ENCODE peak calls at places on chromosomes 12 and 14, in six cellular contexts. J is transverse colon, S is HCT116, I is stomach, P is A549, Q is K562. F is an unnamed sample.

GRCh38 chr12:50234347-50234746 is 49.0 kb downstream of the LIMA1 start:
- DNase-seq in J (peak), S (peak), I (peak), P (no peak), Q (peak), F (peak)

GRCh38 chr14:57244103-57244502 is 24.6 kb downstream of the EXOC5 start:
- DNase-seq in J (no peak), S (no peak), I (no peak), P (no peak), Q (no peak), F (no peak)

GRCh38 chr14:61026523-61026922 is 45.5 kb downstream of the SLC38A6 start:
- DNase-seq in J (no peak), S (no peak), I (no peak), P (no peak), Q (no peak), F (no peak)

GRCh38 chr12:53500119-53500775 is 836 bp upstream of the TARBP2 start:
- DNase-seq in J (peak), S (no peak), I (peak), P (no peak), Q (peak), F (peak)

GRCh38 chr12:115623764-115624334 is 653.6 kb downstream of the MED13L start:
- DNase-seq in J (no peak), S (no peak), I (no peak), P (no peak), Q (no peak), F (no peak)

GRCh38 chr14:105864651-105865265 is 338.4 kb downstream of the TMEM121 start:
- DNase-seq in J (no peak), S (no peak), I (peak), P (no peak), Q (no peak), F (peak)

GRCh38 chr14:68285421-68286179 is 466.0 kb downstream of the RAD51B start:
- DNase-seq in J (peak), S (no peak), I (no peak), P (no peak), Q (no peak), F (peak)

GRCh38 chr14:93219103-93219726 is 12.2 kb downstream of the UBR7 start:
- DNase-seq in J (peak), S (peak), I (peak), P (peak), Q (peak), F (peak)

GRCh38 chr12:95701275-95701674 is 89.3 kb downstream of the NTN4 start:
- DNase-seq in J (no peak), S (no peak), I (no peak), P (no peak), Q (no peak), F (no peak)

GRCh38 chr14:33347816-33348215 is 409.1 kb downstream of the NPAS3 start:
- DNase-seq in J (no peak), S (no peak), I (no peak), P (no peak), Q (no peak), F (no peak)

GRCh38 chr12:34393086-34393820 is 371.0 kb downstream of the ALG10 start:
- DNase-seq in J (no peak), S (no peak), I (peak), P (no peak), Q (no peak), F (no peak)

GRCh38 chr12:110270125-110270962 is 10.7 kb upstream of the ATP2A2 start:
- DNase-seq in J (no peak), S (no peak), I (peak), P (peak), Q (peak), F (no peak)

GRCh38 chr14:69285661-69286255 is 25.8 kb downstream of the GALNT16 start:
- DNase-seq in J (no peak), S (no peak), I (no peak), P (no peak), Q (no peak), F (no peak)

GRCh38 chr12:124599074-124599999 is 31.9 kb upstream of the NCOR2 start:
- DNase-seq in J (no peak), S (no peak), I (no peak), P (no peak), Q (no peak), F (peak)

GRCh38 chr12:22334696-22335290 is at the start of gene ST8SIA1:
- DNase-seq in J (peak), S (no peak), I (peak), P (peak), Q (no peak), F (no peak)

GRCh38 chr12:87981495-87981894 is 47.7 kb downstream of the C12orf50 start:
- DNase-seq in J (no peak), S (no peak), I (no peak), P (no peak), Q (no peak), F (no peak)

GRCh38 chr14:73208390-73208789 is 28.9 kb upstream of the PAPLN start:
- DNase-seq in J (no peak), S (peak), I (no peak), P (no peak), Q (peak), F (peak)

GRCh38 chr12:95470300-95470699 is 3.7 kb upstream of the METAP2 start:
- DNase-seq in J (no peak), S (peak), I (no peak), P (no peak), Q (no peak), F (no peak)

GRCh38 chr12:117803013-117803412 is 165.8 kb downstream of the KSR2 start:
- DNase-seq in J (peak), S (no peak), I (no peak), P (no peak), Q (no peak), F (no peak)

GRCh38 chr12:24950231-24950834 is 1.4 kb upstream of the BCAT1 start:
- DNase-seq in J (peak), S (no peak), I (no peak), P (no peak), Q (peak), F (no peak)

GRCh38 chr14:93112891-93113677 is 2.6 kb downstream of the ITPK1 start:
- DNase-seq in J (peak), S (peak), I (peak), P (peak), Q (peak), F (peak)

GRCh38 chr14:61451491-61451890 is 130.1 kb downstream of the PRKCH start:
- DNase-seq in J (no peak), S (no peak), I (no peak), P (no peak), Q (no peak), F (no peak)

GRCh38 chr12:6915023-6915788 is 826 bp downstream of the ENO2 start:
- DNase-seq in J (no peak), S (no peak), I (no peak), P (peak), Q (peak), F (no peak)

GRCh38 chr14:100679707-100680438 is 46.8 kb upstream of the DLK1 start:
- DNase-seq in J (no peak), S (no peak), I (no peak), P (no peak), Q (no peak), F (peak)
- TF ChIP-seq POLR2A in J (no peak), S (no peak), I (no peak), P (no peak), Q (no peak), F (no peak)

GRCh38 chr12:106790020-106790419 is 15.5 kb downstream of the RIC8B start:
- DNase-seq in J (no peak), S (no peak), I (no peak), P (no peak), Q (no peak), F (no peak)
- TF ChIP-seq CTCF in J (no peak), S (peak), I (no peak), P (peak), Q (no peak), F (no peak)

DNA sequence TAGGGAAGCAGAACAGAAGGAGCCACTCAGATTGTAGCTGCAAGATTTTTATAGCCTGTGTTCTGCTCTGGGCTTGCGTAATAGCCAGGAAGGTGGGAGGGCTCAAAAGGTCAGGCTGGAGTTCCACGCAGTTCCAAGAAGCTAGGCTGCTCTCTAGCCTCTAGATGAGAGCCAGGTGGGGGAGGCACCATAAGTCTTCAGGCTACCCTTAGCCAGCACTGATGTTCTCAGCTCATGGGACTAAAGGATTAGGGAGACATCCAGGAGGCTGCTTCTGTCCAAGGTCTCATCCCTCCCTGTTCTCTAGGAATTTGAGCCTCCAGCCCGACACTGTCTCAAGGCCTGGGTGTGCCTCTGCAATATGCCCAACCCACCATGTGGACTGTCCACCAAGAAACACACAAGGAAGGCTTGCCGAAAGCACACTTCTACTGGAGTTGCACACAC is 1.7 kb downstream of the LMBR1L start:
- DNase-seq in J (peak), S (no peak), I (no peak), P (no peak), Q (peak), F (peak)
- TF ChIP-seq POLR2A in J (peak), S (no peak), I (no peak), P (no peak), Q (no peak), F (no peak)

GRCh38 chr14:71665781-71666180 is 266.4 kb upstream of the RGS6 start:
- DNase-seq in J (no peak), S (no peak), I (no peak), P (no peak), Q (no peak), F (no peak)
- TF ChIP-seq CTCF in J (no peak), S (no peak), I (no peak), P (no peak), Q (no peak), F (no peak)

GRCh38 chr14:23323838-23324454 is 2.7 kb downstream of the PABPN1 start:
- DNase-seq in J (no peak), S (no peak), I (no peak), P (no peak), Q (no peak), F (no peak)

GRCh38 chr14:23324455-23324846 is 3.2 kb downstream of the PABPN1 start:
- DNase-seq in J (no peak), S (no peak), I (no peak), P (no peak), Q (no peak), F (no peak)

GRCh38 chr14:23326491-23327332 is 5.5 kb downstream of the PABPN1 start:
- DNase-seq in J (no peak), S (no peak), I (no peak), P (no peak), Q (no peak), F (no peak)

GRCh38 chr14:23324993-23325392 is 3.7 kb downstream of the PABPN1 start:
- DNase-seq in J (no peak), S (no peak), I (no peak), P (no peak), Q (no peak), F (no peak)

DNA sequence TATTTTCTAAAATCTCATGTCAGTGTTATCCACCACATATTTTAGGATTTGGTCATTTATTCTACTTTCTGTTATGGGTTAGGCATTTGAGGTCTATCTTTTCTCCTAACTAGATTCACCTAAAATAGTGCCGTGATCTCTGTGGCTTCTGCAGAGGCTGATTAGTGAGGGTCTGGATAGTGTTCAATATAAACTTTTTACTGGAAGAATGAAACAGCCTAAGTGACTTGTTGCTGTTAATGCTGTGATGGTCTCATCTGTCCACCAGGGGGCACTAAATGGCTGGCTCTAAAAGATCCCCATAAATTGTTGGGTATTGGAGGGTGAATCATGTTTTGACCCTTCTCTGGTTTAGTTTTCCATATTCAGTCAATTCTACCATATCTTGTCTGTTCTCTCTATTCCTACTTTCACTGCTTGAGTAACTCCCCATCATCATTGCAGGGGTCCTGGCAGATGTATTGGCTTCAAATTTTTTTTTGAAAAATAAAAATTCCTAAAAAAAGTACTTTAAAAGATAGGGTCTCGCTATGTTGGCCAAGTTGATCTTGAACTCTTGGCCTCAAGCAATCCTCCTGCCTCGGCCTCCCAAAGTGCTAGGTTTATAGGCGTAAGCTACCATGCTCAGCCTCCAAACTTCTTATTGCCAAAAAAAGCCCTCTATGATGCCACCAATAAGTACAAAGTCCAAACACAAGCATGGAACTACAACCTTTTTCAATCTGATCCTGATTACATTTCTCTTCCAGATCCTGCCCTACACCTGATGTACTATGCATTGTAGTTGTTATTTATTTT is 6.9 kb downstream of the PABPN1 start:
- DNase-seq in J (peak), S (peak), I (peak), P (peak), Q (peak), F (peak)
- TF ChIP-seq POLR2A in J (no peak), S (no peak), I (no peak), P (no peak), Q (no peak), F (no peak)

DNA sequence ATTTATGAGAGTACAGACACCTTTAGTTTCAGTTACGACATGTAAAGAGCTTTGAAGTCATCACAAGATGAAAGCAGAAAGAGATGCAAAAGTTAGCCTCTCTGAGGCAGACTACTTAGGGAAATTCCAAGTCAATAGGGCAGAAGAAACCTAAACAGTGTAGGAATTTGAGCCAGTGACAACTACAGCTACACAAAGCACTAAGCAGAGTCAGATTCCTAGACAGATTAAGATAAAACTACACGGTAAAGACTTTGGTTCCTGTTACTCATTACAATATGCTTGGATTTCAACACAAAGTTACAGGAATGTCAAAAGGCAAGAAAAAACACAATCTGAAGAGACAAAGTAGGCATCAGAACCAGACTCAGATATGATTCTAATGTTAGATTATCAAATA is 1302.3 kb downstream of the FSCB start:
- DNase-seq in J (no peak), S (no peak), I (no peak), P (no peak), Q (no peak), F (no peak)
- TF ChIP-seq CTCF in J (no peak), S (no peak), I (no peak), P (no peak), Q (no peak), F (no peak)

GRCh38 chr12:64609543-64610091 is 678 bp upstream of the RASSF3 start:
- DNase-seq in J (no peak), S (no peak), I (no peak), P (no peak), Q (peak), F (no peak)

GRCh38 chr12:64611430-64612286 is 1.4 kb downstream of the RASSF3 start:
- DNase-seq in J (peak), S (no peak), I (peak), P (no peak), Q (peak), F (peak)

GRCh38 chr12:64608901-64609542 is 1.3 kb upstream of the RASSF3 start:
- DNase-seq in J (peak), S (peak), I (no peak), P (peak), Q (peak), F (peak)

GRCh38 chr12:64610660-64611429 is 550 bp downstream of the RASSF3 start:
- DNase-seq in J (peak), S (no peak), I (peak), P (peak), Q (peak), F (peak)

DNA sequence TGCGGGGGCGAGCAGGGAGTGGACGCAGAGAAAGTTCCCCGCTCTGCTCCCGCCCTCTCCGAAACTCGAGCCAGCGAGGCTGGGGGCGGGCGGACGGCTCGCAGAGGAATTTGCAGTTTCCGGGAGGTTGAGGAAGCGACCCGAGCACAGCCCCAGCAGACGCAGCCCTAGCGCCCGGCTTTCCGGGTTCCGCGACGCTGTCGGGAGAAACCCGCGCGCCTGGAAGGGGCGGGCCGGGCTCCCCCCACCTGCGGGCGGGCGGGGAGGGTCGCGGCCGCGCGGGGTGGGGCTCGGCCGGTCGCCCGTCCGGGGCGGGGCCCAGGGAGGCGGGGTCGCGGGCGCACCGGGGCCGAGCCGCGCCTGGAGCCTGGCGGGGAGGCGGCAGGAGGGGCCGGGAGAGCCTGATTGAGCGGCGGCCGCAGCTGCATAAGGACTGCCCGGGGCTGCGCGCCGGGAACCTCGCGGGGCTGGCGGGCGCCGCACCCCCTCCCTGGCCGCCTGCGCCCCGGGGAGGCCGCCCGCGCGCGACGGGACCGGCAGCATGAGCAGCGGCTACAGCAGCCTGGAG is at the start of gene RASSF3:
- DNase-seq in J (peak), S (peak), I (peak), P (peak), Q (peak), F (peak)
- TF ChIP-seq POLR2A in J (peak), S (no peak), I (no peak), P (peak), Q (peak), F (peak)

F was measured in NB4.